ENCODE peak calls at places on chromosomes 5 and 9, in ten cellular contexts. One of them, this sample, is unnamed.

GRCh38 chr5:157241483-157241882 is 24.4 kb upstream of the CYFIP2 start:
- DNase-seq in NCI-H1092: no peak
- DNase-seq in right cardiac atrium: no peak
- DNase-seq in GDM1: no peak
- DNase-seq in aorta: no peak
- DNase-seq in T-helper 2 cell: no peak
- DNase-seq in T47D: no peak
- DNase-seq in naive B cell: no peak
- DNase-seq in EL: no peak
- DNase-seq in C1 segment of cervical spinal cord: no peak
- DNase-seq in this sample: no peak

GRCh38 chr5:133273661-133274596 is 222.1 kb downstream of the HSPA4 start:
- DNase-seq in naive B cell: no peak
- DNase-seq in EL: peak; percentile 50
- DNase-seq in T-helper 2 cell: no peak
- DNase-seq in NCI-H1092: no peak
- DNase-seq in T47D: no peak
- DNase-seq in right cardiac atrium: no peak
- DNase-seq in GDM1: no peak
- DNase-seq in C1 segment of cervical spinal cord: no peak
- DNase-seq in aorta: no peak
- DNase-seq in this sample: no peak

GRCh38 chr5:128674837-128675446 is 136.9 kb upstream of the FBN2 start:
- DNase-seq in NCI-H1092: no peak
- DNase-seq in aorta: no peak
- DNase-seq in EL: peak; percentile 65
- DNase-seq in T-helper 2 cell: no peak
- DNase-seq in GDM1: peak; percentile 5
- DNase-seq in right cardiac atrium: no peak
- DNase-seq in naive B cell: no peak
- DNase-seq in C1 segment of cervical spinal cord: no peak
- DNase-seq in T47D: peak; percentile 56
- DNase-seq in this sample: no peak

GRCh38 chr5:111774525-111774924 is 17.5 kb upstream of the NREP start:
- DNase-seq in T47D: peak; percentile 62
- DNase-seq in right cardiac atrium: no peak
- DNase-seq in C1 segment of cervical spinal cord: no peak
- DNase-seq in naive B cell: no peak
- DNase-seq in EL: peak; percentile 62
- DNase-seq in aorta: peak; percentile 68
- DNase-seq in T-helper 2 cell: no peak
- DNase-seq in GDM1: peak; percentile 94
- DNase-seq in NCI-H1092: no peak
- DNase-seq in this sample: peak; percentile 65

GRCh38 chr9:14180077-14180941 is 133.6 kb downstream of the NFIB start:
- DNase-seq in EL: no peak
- DNase-seq in NCI-H1092: peak; percentile 44
- DNase-seq in right cardiac atrium: peak; percentile 42
- DNase-seq in GDM1: no peak
- DNase-seq in naive B cell: no peak
- DNase-seq in C1 segment of cervical spinal cord: peak; percentile 69
- DNase-seq in T47D: no peak
- DNase-seq in T-helper 2 cell: no peak
- DNase-seq in aorta: peak; percentile 57
- DNase-seq in this sample: no peak

GRCh38 chr9:15541862-15542261 is 11.0 kb upstream of the CCDC171 start:
- DNase-seq in T47D: no peak
- DNase-seq in right cardiac atrium: no peak
- DNase-seq in NCI-H1092: no peak
- DNase-seq in T-helper 2 cell: no peak
- DNase-seq in C1 segment of cervical spinal cord: no peak
- DNase-seq in GDM1: no peak
- DNase-seq in aorta: no peak
- DNase-seq in EL: no peak
- DNase-seq in naive B cell: no peak
- DNase-seq in this sample: no peak

GRCh38 chr9:122552812-122553211 is at the start of gene OR1N2:
- DNase-seq in T-helper 2 cell: no peak
- DNase-seq in GDM1: no peak
- DNase-seq in T47D: no peak
- DNase-seq in C1 segment of cervical spinal cord: no peak
- DNase-seq in naive B cell: no peak
- DNase-seq in aorta: no peak
- DNase-seq in right cardiac atrium: no peak
- DNase-seq in EL: no peak
- DNase-seq in NCI-H1092: no peak
- DNase-seq in this sample: no peak

GRCh38 chr5:154325566-154325965 is 120.2 kb upstream of the SAP30L start:
- DNase-seq in T-helper 2 cell: no peak
- DNase-seq in right cardiac atrium: no peak
- DNase-seq in T47D: peak; percentile 31
- DNase-seq in C1 segment of cervical spinal cord: no peak
- DNase-seq in NCI-H1092: no peak
- DNase-seq in GDM1: no peak
- DNase-seq in naive B cell: no peak
- DNase-seq in aorta: no peak
- DNase-seq in EL: no peak
- DNase-seq in this sample: no peak

GRCh38 chr9:14992516-14992915 is 82.3 kb upstream of the FREM1 start:
- DNase-seq in T47D: no peak
- DNase-seq in T-helper 2 cell: no peak
- DNase-seq in NCI-H1092: no peak
- DNase-seq in EL: no peak
- DNase-seq in naive B cell: no peak
- DNase-seq in aorta: no peak
- DNase-seq in C1 segment of cervical spinal cord: peak; percentile 33
- DNase-seq in right cardiac atrium: no peak
- DNase-seq in GDM1: no peak
- DNase-seq in this sample: no peak

GRCh38 chr5:155953335-155953734 is 373.6 kb upstream of the SGCD start:
- DNase-seq in C1 segment of cervical spinal cord: no peak
- DNase-seq in GDM1: no peak
- DNase-seq in naive B cell: no peak
- DNase-seq in T47D: no peak
- DNase-seq in EL: no peak
- DNase-seq in NCI-H1092: no peak
- DNase-seq in aorta: no peak
- DNase-seq in right cardiac atrium: no peak
- DNase-seq in T-helper 2 cell: no peak
- DNase-seq in this sample: no peak

This sample was measured in Right ventricle myocardium inferior.